ENCODE peak calls at places on chromosomes 11 and 22, in eight cellular contexts. X, I, Y, W, V, J, C and Q are unnamed samples.

GRCh38 chr11:128790200-128790599 is 76.9 kb downstream of the KCNJ1 start:
- DNase-seq in X (peak), I (no peak), Y (peak), W (no peak), V (no peak), J (no peak), C (no peak), Q (peak)

GRCh38 chr22:45891996-45892621 is 84.9 kb downstream of the WNT7B start:
- DNase-seq in X (no peak), I (no peak), Y (no peak), W (peak), V (no peak), J (no peak), C (no peak), Q (no peak)

GRCh38 chr22:33570110-33570509 is 350.2 kb downstream of the LARGE1 start:
- DNase-seq in X (no peak), I (no peak), Y (no peak), W (no peak), V (no peak), J (no peak), C (no peak), Q (no peak)

GRCh38 chr22:40249286-40249685 is 71.6 kb downstream of the TNRC6B start:
- DNase-seq in X (no peak), I (no peak), Y (no peak), W (no peak), V (no peak), J (no peak), C (no peak), Q (no peak)

GRCh38 chr11:116207349-116207748 is 565.4 kb downstream of the BUD13 start:
- DNase-seq in X (no peak), I (peak), Y (no peak), W (no peak), V (no peak), J (no peak), C (no peak), Q (no peak)

GRCh38 chr22:33111491-33111890 is 53.3 kb upstream of the SYN3 start:
- DNase-seq in X (no peak), I (no peak), Y (no peak), W (no peak), V (no peak), J (no peak), C (no peak), Q (no peak)

GRCh38 chr11:33063326-33063775 is 24.0 kb downstream of the TCP11L1 start:
- DNase-seq in X (peak), I (no peak), Y (no peak), W (no peak), V (no peak), J (no peak), C (no peak), Q (no peak)

GRCh38 chr11:28760676-28761390 is 652.6 kb downstream of the METTL15 start:
- DNase-seq in X (peak), I (no peak), Y (no peak), W (no peak), V (no peak), J (no peak), C (no peak), Q (no peak)

GRCh38 chr11:96215094-96215782 is 127.8 kb downstream of the MAML2 start:
- DNase-seq in X (peak), I (no peak), Y (no peak), W (no peak), V (no peak), J (no peak), C (no peak), Q (peak)

GRCh38 chr11:118476676-118477075 is 40.4 kb downstream of the KMT2A start:
- DNase-seq in X (peak), I (no peak), Y (no peak), W (no peak), V (no peak), J (no peak), C (no peak), Q (no peak)

GRCh38 chr22:44276041-44276440 is 36.7 kb downstream of the SHISAL1 start:
- DNase-seq in X (no peak), I (no peak), Y (no peak), W (peak), V (no peak), J (no peak), C (no peak), Q (no peak)

GRCh38 chr11:35887737-35888136 is 56.1 kb upstream of the LDLRAD3 start:
- DNase-seq in X (no peak), I (no peak), Y (no peak), W (no peak), V (no peak), J (no peak), C (no peak), Q (no peak)

GRCh38 chr22:37019309-37020191 is at the start of the genes MPST and TST:
- DNase-seq in X (peak), I (peak), Y (peak), W (peak), V (peak), J (peak), C (peak), Q (peak)

GRCh38 chr11:60924110-60924905 is at the start of gene TMEM132A:
- DNase-seq in X (peak), I (peak), Y (peak), W (peak), V (peak), J (no peak), C (no peak), Q (peak)

GRCh38 chr11:122538060-122538459 is 117.5 kb upstream of the UBASH3B start:
- DNase-seq in X (no peak), I (no peak), Y (no peak), W (no peak), V (no peak), J (no peak), C (no peak), Q (no peak)

GRCh38 chr11:132904091-132904490 is 628.2 kb downstream of the OPCML start:
- DNase-seq in X (no peak), I (no peak), Y (no peak), W (no peak), V (no peak), J (no peak), C (no peak), Q (no peak)

GRCh38 chr11:27241316-27242122 is 121.5 kb downstream of the CCDC34 start:
- DNase-seq in X (peak), I (no peak), Y (no peak), W (no peak), V (peak), J (no peak), C (no peak), Q (no peak)

GRCh38 chr11:62391642-62392425 is 27.0 kb upstream of the SCGB1A1 start:
- DNase-seq in X (no peak), I (no peak), Y (no peak), W (no peak), V (no peak), J (no peak), C (no peak), Q (no peak)

GRCh38 chr22:37675930-37676571 is 615 bp downstream of the LGALS1 start:
- DNase-seq in X (no peak), I (peak), Y (peak), W (peak), V (no peak), J (no peak), C (peak), Q (peak)

GRCh38 chr11:59833602-59834001 is 11.7 kb downstream of the CBLIF start:
- DNase-seq in X (no peak), I (no peak), Y (no peak), W (no peak), V (no peak), J (no peak), C (no peak), Q (no peak)

GRCh38 chr22:41676134-41676533 is 12.5 kb downstream of the SNU13 start:
- DNase-seq in X (no peak), I (no peak), Y (no peak), W (no peak), V (no peak), J (no peak), C (no peak), Q (no peak)

GRCh38 chr11:35292290-35292689 is 127.1 kb downstream of the SLC1A2 start:
- DNase-seq in X (no peak), I (peak), Y (no peak), W (no peak), V (no peak), J (no peak), C (no peak), Q (no peak)

GRCh38 chr11:7639643-7640025 is 33.7 kb downstream of the CYB5R2 start:
- DNase-seq in X (no peak), I (no peak), Y (no peak), W (no peak), V (no peak), J (no peak), C (no peak), Q (no peak)

GRCh38 chr11:78657441-78657840 is 82.8 kb upstream of the NARS2 start:
- DNase-seq in X (no peak), I (no peak), Y (no peak), W (no peak), V (no peak), J (no peak), C (no peak), Q (no peak)

GRCh38 chr22:36301851-36302250 is 48.9 kb downstream of the APOL1 start:
- DNase-seq in X (no peak), I (no peak), Y (no peak), W (no peak), V (no peak), J (no peak), C (no peak), Q (no peak)

GRCh38 chr22:48845356-48845936 is 982.2 kb downstream of the BRD1 start:
- DNase-seq in X (no peak), I (no peak), Y (no peak), W (no peak), V (no peak), J (no peak), C (no peak), Q (no peak)

GRCh38 chr11:128207861-128208321 is 379.5 kb downstream of the ETS1 start:
- DNase-seq in X (peak), I (no peak), Y (no peak), W (no peak), V (peak), J (no peak), C (no peak), Q (peak)

GRCh38 chr11:27218498-27219038 is 144.4 kb downstream of the CCDC34 start:
- DNase-seq in X (peak), I (no peak), Y (no peak), W (no peak), V (no peak), J (no peak), C (no peak), Q (no peak)

GRCh38 chr11:107583629-107584195 is 7.2 kb upstream of the ELMOD1 start:
- DNase-seq in X (no peak), I (no peak), Y (no peak), W (no peak), V (no peak), J (no peak), C (no peak), Q (no peak)

GRCh38 chr11:134614141-134614540 is 202.1 kb upstream of the B3GAT1 start:
- DNase-seq in X (no peak), I (no peak), Y (no peak), W (no peak), V (no peak), J (no peak), C (no peak), Q (no peak)

GRCh38 chr11:66725646-66726045 is 3.4 kb downstream of the SPTBN2 start:
- DNase-seq in X (no peak), I (no peak), Y (no peak), W (no peak), V (no peak), J (no peak), C (no peak), Q (no peak)

GRCh38 chr11:6602096-6602940 is 1.1 kb downstream of the RRP8 start:
- DNase-seq in X (no peak), I (peak), Y (no peak), W (no peak), V (no peak), J (no peak), C (no peak), Q (no peak)

GRCh38 chr11:2768471-2769408 is 68.9 kb upstream of the KCNQ1OT1 start:
- DNase-seq in X (peak), I (no peak), Y (no peak), W (no peak), V (peak), J (no peak), C (no peak), Q (no peak)

GRCh38 chr11:19658344-19658743 is 54.3 kb upstream of the NAV2 start:
- DNase-seq in X (no peak), I (no peak), Y (no peak), W (no peak), V (no peak), J (no peak), C (no peak), Q (no peak)
- H3K27ac ChIP-seq in X (no peak), I (peak), Y (no peak), W (no peak), V (no peak), J (no peak), C (no peak), Q (no peak)

GRCh38 chr11:65180877-65181568 is 705 bp upstream of the CAPN1 start:
- DNase-seq in X (peak), I (peak), Y (peak), W (peak), V (peak), J (peak), C (peak), Q (peak)
- H3K27ac ChIP-seq in X (peak), I (no peak), Y (peak), W (peak), V (peak), J (peak), C (peak), Q (peak)

GRCh38 chr22:38717244-38717643 is 11.5 kb downstream of the GTPBP1 start:
- DNase-seq in X (no peak), I (no peak), Y (no peak), W (peak), V (no peak), J (no peak), C (no peak), Q (no peak)

GRCh38 chr22:38716827-38717226 is 11.1 kb downstream of the GTPBP1 start:
- DNase-seq in X (no peak), I (no peak), Y (no peak), W (peak), V (no peak), J (no peak), C (no peak), Q (no peak)

GRCh38 chr22:38719196-38719595 is 13.5 kb downstream of the GTPBP1 start:
- DNase-seq in X (no peak), I (no peak), Y (no peak), W (peak), V (no peak), J (no peak), C (no peak), Q (no peak)

GRCh38 chr22:38720350-38720749 is 14.6 kb downstream of the GTPBP1 start:
- DNase-seq in X (no peak), I (no peak), Y (no peak), W (peak), V (no peak), J (no peak), C (no peak), Q (no peak)

DNA sequence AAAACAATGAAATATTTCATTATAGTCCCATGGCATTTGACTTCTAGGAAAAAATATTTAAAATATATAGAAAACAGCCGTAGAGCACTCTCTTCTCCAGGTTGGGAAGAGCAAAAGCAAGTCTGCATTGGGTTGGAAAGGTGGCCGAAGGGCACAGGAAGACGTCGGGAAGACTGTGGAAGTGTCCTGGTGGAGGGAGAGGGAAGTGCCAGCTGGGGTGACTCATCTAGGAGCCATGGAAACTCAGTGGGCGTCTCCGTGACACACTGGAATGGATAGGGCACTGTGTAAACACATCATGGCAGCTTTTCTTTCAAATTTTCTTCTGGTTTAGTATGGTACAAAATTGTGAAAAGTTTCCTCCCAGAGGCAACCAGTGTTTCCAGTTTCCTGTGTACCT is 12.7 kb downstream of the GTPBP1 start:
- DNase-seq in X (peak), I (peak), Y (peak), W (peak), V (peak), J (no peak), C (peak), Q (peak)
- H3K27ac ChIP-seq in X (no peak), I (peak), Y (no peak), W (peak), V (peak), J (no peak), C (peak), Q (peak)

GRCh38 chr22:20036535-20037392 is 15.9 kb downstream of the TANGO2 start:
- DNase-seq in X (no peak), I (no peak), Y (no peak), W (no peak), V (no peak), J (no peak), C (no peak), Q (no peak)

GRCh38 chr22:20037419-20037818 is 16.5 kb downstream of the TANGO2 start:
- DNase-seq in X (no peak), I (no peak), Y (no peak), W (no peak), V (no peak), J (no peak), C (no peak), Q (no peak)

GRCh38 chr22:20035375-20036084 is 14.6 kb downstream of the TANGO2 start:
- DNase-seq in X (no peak), I (no peak), Y (no peak), W (no peak), V (no peak), J (no peak), C (no peak), Q (no peak)

GRCh38 chr22:20034143-20034542 is 13.2 kb downstream of the TANGO2 start:
- DNase-seq in X (no peak), I (no peak), Y (no peak), W (no peak), V (no peak), J (no peak), C (no peak), Q (no peak)

DNA sequence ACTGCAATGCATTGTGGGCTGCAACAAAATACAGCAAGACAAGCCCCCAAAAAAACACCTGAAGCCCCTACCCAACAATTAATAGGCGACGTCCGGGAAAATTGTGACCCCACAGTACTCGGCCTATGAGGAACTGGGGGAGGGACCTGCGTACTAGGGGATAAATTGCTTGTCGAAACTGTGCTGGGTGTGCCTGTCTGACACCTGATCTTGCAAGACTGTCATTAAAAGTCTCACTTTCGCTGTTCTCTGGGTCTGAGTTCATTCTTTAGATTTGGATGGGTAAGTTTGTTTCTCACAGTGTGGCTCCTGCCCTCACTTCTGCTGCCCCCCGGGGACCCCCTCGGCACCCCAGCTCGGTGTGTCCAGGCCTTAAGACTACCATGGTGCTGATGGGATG is 15.2 kb downstream of the TANGO2 start:
- DNase-seq in X (no peak), I (no peak), Y (no peak), W (no peak), V (no peak), J (no peak), C (no peak), Q (no peak)
- H3K27ac ChIP-seq in X (no peak), I (no peak), Y (no peak), W (no peak), V (no peak), J (no peak), C (no peak), Q (no peak)

GRCh38 chr11:30210357-30210756 is 20.5 kb upstream of the FSHB start:
- DNase-seq in X (no peak), I (no peak), Y (no peak), W (no peak), V (peak), J (no peak), C (no peak), Q (no peak)
- H3K27ac ChIP-seq in X (no peak), I (no peak), Y (no peak), W (no peak), V (no peak), J (no peak), C (no peak), Q (no peak)

GRCh38 chr11:46216040-46216764 is 61.3 kb upstream of the CREB3L1 start:
- DNase-seq in X (no peak), I (no peak), Y (no peak), W (no peak), V (no peak), J (no peak), C (no peak), Q (no peak)
- H3K27ac ChIP-seq in X (no peak), I (no peak), Y (no peak), W (no peak), V (no peak), J (no peak), C (no peak), Q (no peak)

GRCh38 chr11:75346296-75346695 is 5.2 kb downstream of the ARRB1 start:
- DNase-seq in X (no peak), I (no peak), Y (no peak), W (no peak), V (no peak), J (no peak), C (no peak), Q (no peak)
- H3K27ac ChIP-seq in X (no peak), I (no peak), Y (no peak), W (no peak), V (no peak), J (no peak), C (no peak), Q (no peak)